ENCODE peak calls at places on chromosomes 11 and 22, in five cellular contexts. X is astrocyte of the cerebellum, G is HFF-Myc, M is fibroblast of mammary gland, S is breast epithelium. U is an unnamed sample.

GRCh38 chr11:102476812-102477211 is 24.2 kb upstream of the TMEM123 start:
- DNase-seq in X (no peak), G (no peak), M (no peak), S (no peak), U (peak)

GRCh38 chr11:68146010-68146540 is 24.9 kb upstream of the CHKA start:
- DNase-seq in X (no peak), G (no peak), M (no peak), S (peak), U (peak)

GRCh38 chr11:97888641-97889040 is 1132.1 kb upstream of the CNTN5 start:
- DNase-seq in X (no peak), G (no peak), M (no peak), S (no peak), U (peak)

GRCh38 chr22:37892566-37893338 is 13.3 kb upstream of the MICALL1 start:
- DNase-seq in X (no peak), G (no peak), M (no peak), S (no peak), U (no peak)

GRCh38 chr22:22916952-22917290 is 29.3 kb downstream of the IGLL5 start:
- DNase-seq in X (no peak), G (no peak), M (no peak), S (no peak), U (no peak)

GRCh38 chr11:74570266-74571061 is 21.9 kb upstream of the POLD3 start:
- DNase-seq in X (peak), G (no peak), M (peak), S (no peak), U (peak)

GRCh38 chr11:87423161-87423560 is 385.4 kb downstream of the TMEM135 start:
- DNase-seq in X (no peak), G (no peak), M (no peak), S (no peak), U (no peak)

GRCh38 chr11:6574816-6575715 is 28.4 kb downstream of the RRP8 start:
- DNase-seq in X (no peak), G (no peak), M (no peak), S (no peak), U (no peak)

GRCh38 chr11:3158821-3159220 is 6.3 kb downstream of the OSBPL5 start:
- DNase-seq in X (no peak), G (no peak), M (no peak), S (no peak), U (no peak)

GRCh38 chr11:9594267-9595046 is 21.0 kb downstream of the WEE1 start:
- DNase-seq in X (no peak), G (no peak), M (no peak), S (no peak), U (no peak)

GRCh38 chr11:62554377-62554776 is 7.8 kb upstream of the AHNAK start:
- DNase-seq in X (no peak), G (no peak), M (no peak), S (no peak), U (no peak)

GRCh38 chr11:127255239-127255638 is 254.7 kb upstream of the KIRREL3 start:
- DNase-seq in X (no peak), G (no peak), M (no peak), S (no peak), U (no peak)

GRCh38 chr22:41687901-41688364 is 734 bp downstream of the SNU13 start:
- DNase-seq in X (no peak), G (no peak), M (peak), S (no peak), U (no peak)

GRCh38 chr11:67354314-67355022 is 1.1 kb upstream of the POLD4 start:
- DNase-seq in X (no peak), G (peak), M (peak), S (no peak), U (no peak)

GRCh38 chr11:45658292-45658991 is 7.0 kb downstream of the CHST1 start:
- DNase-seq in X (no peak), G (peak), M (peak), S (peak), U (no peak)

GRCh38 chr22:32544953-32545558 is 70.4 kb downstream of the FBXO7 start:
- DNase-seq in X (no peak), G (no peak), M (no peak), S (no peak), U (no peak)

GRCh38 chr22:32409977-32410376 is 2.1 kb downstream of the RTCB start:
- DNase-seq in X (no peak), G (no peak), M (no peak), S (no peak), U (no peak)

GRCh38 chr11:289706-290620 is 1.0 kb downstream of the PGGHG start:
- DNase-seq in X (no peak), G (no peak), M (no peak), S (peak), U (no peak)
- H3K4me3 ChIP-seq in X (peak), G (peak), M (peak), S (peak), U (peak)

GRCh38 chr22:30802202-30803166 is 107.8 kb downstream of the OSBP2 start:
- DNase-seq in X (peak), G (peak), M (peak), S (peak), U (peak)
- H3K4me3 ChIP-seq in X (peak), G (no peak), M (peak), S (peak), U (peak)

GRCh38 chr22:45756558-45756957 is 84.9 kb downstream of the ATXN10 start:
- DNase-seq in X (no peak), G (no peak), M (no peak), S (no peak), U (no peak)
- H3K4me3 ChIP-seq in X (no peak), G (no peak), M (no peak), S (no peak), U (no peak)

GRCh38 chr11:133951484-133952198 is 5.1 kb downstream of the IGSF9B start:
- DNase-seq in X (no peak), G (no peak), M (no peak), S (no peak), U (no peak)

GRCh38 chr11:133952199-133953190 is 4.3 kb downstream of the IGSF9B start:
- DNase-seq in X (no peak), G (no peak), M (no peak), S (no peak), U (no peak)

GRCh38 chr11:133948711-133949110 is 8.1 kb downstream of the IGSF9B start:
- DNase-seq in X (no peak), G (no peak), M (no peak), S (no peak), U (no peak)

GRCh38 chr11:133953571-133953970 is 3.2 kb downstream of the IGSF9B start:
- DNase-seq in X (no peak), G (no peak), M (no peak), S (no peak), U (no peak)

GRCh38 chr11:133950874-133951483 is 5.8 kb downstream of the IGSF9B start:
- DNase-seq in X (no peak), G (no peak), M (no peak), S (no peak), U (no peak)
- H3K4me3 ChIP-seq in X (peak), G (no peak), M (no peak), S (peak), U (no peak)

GRCh38 chr11:72971211-72971610 is 157.0 kb downstream of the ATG16L2 start:
- DNase-seq in X (no peak), G (no peak), M (no peak), S (no peak), U (no peak)

GRCh38 chr11:72970557-72971118 is 156.4 kb downstream of the ATG16L2 start:
- DNase-seq in X (no peak), G (no peak), M (peak), S (no peak), U (no peak)

GRCh38 chr11:72971611-72972010 is 157.4 kb downstream of the ATG16L2 start:
- DNase-seq in X (no peak), G (no peak), M (no peak), S (no peak), U (no peak)

GRCh38 chr11:72968395-72968794 is 154.2 kb downstream of the ATG16L2 start:
- DNase-seq in X (no peak), G (no peak), M (no peak), S (no peak), U (no peak)

DNA sequence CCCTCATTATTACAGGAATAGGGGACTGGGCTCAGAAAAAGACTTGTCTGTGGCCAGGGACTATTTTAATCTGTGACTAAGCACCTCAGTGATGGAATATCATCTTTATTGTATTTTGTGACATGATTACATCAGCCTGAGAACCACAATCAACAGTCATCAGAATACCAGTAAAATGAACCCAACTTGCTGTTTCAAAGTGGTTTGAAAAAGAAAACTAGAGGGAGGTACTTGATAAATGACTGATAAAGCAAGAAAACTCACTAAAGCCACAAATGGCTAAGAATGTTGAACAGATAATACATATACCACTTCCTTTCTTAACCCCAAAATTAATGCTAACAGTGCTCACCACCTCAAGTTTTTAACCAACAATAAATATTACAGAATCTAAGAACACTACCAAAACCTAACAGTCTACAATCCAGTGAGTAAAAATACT is 155.7 kb downstream of the ATG16L2 start:
- DNase-seq in X (peak), G (no peak), M (peak), S (no peak), U (no peak)
- H3K4me3 ChIP-seq in X (no peak), G (no peak), M (no peak), S (no peak), U (no peak)

GRCh38 chr11:11857769-11858168 is 16.0 kb downstream of the USP47 start:
- DNase-seq in X (no peak), G (no peak), M (no peak), S (no peak), U (no peak)
- H3K4me3 ChIP-seq in X (no peak), G (no peak), M (no peak), S (peak), U (no peak)

DNA sequence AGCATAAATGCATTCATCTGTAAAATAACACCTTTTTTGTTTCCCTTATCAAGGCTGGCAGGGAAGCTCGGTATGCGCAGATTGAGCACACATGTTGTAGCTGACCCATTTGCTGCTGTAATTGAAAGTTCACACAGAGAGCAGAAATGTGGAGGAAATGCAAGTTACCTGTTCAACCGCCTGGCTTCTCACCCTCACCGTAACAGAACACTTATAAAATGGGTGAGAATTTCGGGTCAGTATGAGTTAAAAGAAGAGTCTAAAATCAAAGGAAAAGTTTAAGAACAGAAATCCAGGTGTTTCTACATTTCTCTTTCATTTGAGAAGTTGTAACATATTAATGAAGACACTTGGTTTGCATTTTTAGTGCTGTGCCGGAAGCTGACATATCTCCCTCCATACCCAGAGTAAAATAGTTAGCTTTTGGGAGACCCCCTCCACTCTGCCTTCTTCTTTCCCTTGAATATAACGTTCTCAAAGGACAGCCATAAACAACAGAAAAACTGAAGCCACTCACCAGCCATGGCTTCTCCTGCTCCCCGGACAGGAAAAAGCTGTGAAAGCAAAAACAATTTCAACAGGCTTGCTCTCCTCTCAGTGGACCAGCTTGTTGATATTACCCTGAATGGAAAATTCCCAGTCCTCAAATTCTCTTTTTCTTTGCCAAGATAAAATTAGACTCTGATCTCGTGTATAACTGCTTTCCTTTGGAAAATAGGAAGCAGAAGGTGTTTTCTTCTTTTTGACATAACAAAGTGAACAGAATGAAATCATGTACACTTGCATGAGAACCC is at the start of gene CASP12:
- DNase-seq in X (no peak), G (no peak), M (no peak), S (no peak), U (no peak)
- H3K4me3 ChIP-seq in X (no peak), G (no peak), M (no peak), S (peak), U (no peak)

GRCh38 chr11:115774756-115775155 is 270.5 kb upstream of the CADM1 start:
- DNase-seq in X (no peak), G (no peak), M (no peak), S (no peak), U (no peak)
- H3K4me3 ChIP-seq in X (no peak), G (no peak), M (no peak), S (no peak), U (no peak)

GRCh38 chr11:94027210-94027609 is 6.1 kb downstream of the HEPHL1 start:
- DNase-seq in X (no peak), G (no peak), M (no peak), S (no peak), U (no peak)

GRCh38 chr11:94020777-94021615 is at the start of gene HEPHL1:
- DNase-seq in X (no peak), G (peak), M (no peak), S (no peak), U (no peak)

GRCh38 chr11:94025695-94026394 is 4.7 kb downstream of the HEPHL1 start:
- DNase-seq in X (no peak), G (no peak), M (no peak), S (no peak), U (no peak)

GRCh38 chr11:94024547-94024946 is 3.4 kb downstream of the HEPHL1 start:
- DNase-seq in X (no peak), G (no peak), M (no peak), S (no peak), U (no peak)

DNA sequence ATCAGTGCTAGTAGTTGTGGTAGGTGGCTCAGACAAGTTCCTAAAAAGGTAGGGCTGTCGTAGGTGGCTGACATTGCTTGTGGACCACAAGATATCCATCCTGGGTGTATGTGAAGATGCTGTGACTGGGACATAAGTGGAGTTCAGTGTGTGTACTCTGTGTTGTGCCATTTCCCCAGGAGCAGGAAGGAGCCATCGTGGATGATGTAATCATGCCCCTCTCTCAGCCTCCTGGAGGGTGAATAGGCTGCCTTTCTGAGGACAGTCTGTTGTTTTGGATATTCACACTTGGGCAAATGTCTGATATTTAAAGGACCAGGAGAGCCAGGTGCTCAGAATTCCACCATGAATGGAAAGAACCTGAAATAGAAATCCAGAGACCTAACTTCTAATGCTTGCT is 2.7 kb downstream of the HEPHL1 start:
- DNase-seq in X (no peak), G (no peak), M (no peak), S (no peak), U (no peak)
- H3K4me3 ChIP-seq in X (no peak), G (no peak), M (no peak), S (no peak), U (no peak)

GRCh38 chr11:95134491-95134890 is 44.8 kb downstream of the ENDOD1 start:
- DNase-seq in X (no peak), G (peak), M (peak), S (no peak), U (no peak)
- H3K4me3 ChIP-seq in X (no peak), G (no peak), M (no peak), S (no peak), U (no peak)

U was measured in LNCaP clone FGC.